ENCODE peak calls at places on chromosomes 2 and 18, in five cellular contexts. F is lower leg skin, G is HFFc6, V is fibroblast of the aortic adventitia, Z is Right ventricle myocardium superior. A is an unnamed sample.

GRCh38 chr18:50622865-50623393 is 63.0 kb downstream of the MAPK4 start:
- DNase-seq in G (no peak), V (no peak), Z (no peak), F (no peak), A (no peak)

GRCh38 chr18:54222922-54223567 is 1.4 kb downstream of the MBD2 start:
- DNase-seq in Z (no peak), V (peak; percentile 2), G (no peak), F (no peak), A (no peak)

GRCh38 chr2:71605781-71606241 is 152.4 kb downstream of the DYSF start:
- DNase-seq in G (no peak), V (no peak), Z (no peak), F (no peak), A (peak; percentile 81)

GRCh38 chr18:7793100-7793499 is 226.0 kb downstream of the PTPRM start:
- DNase-seq in Z (no peak), V (no peak), F (no peak), G (no peak), A (no peak)

GRCh38 chr2:216672996-216673395 is 22.4 kb downstream of the IGFBP5 start:
- DNase-seq in G (no peak), F (no peak), Z (no peak), V (no peak), A (no peak)

GRCh38 chr2:11123856-11124759 is 31.2 kb upstream of the SLC66A3 start:
- DNase-seq in G (peak; percentile 41), F (no peak), V (peak; percentile 41), Z (peak; percentile 73), A (no peak)

GRCh38 chr2:90207454-90208058 is 1516.1 kb downstream of the RPIA start:
- DNase-seq in Z (no peak), V (peak; percentile 16), G (no peak), F (no peak), A (no peak)

GRCh38 chr18:73270919-73271318 is 403.1 kb upstream of the NETO1 start:
- DNase-seq in Z (no peak), V (peak; percentile 1), G (no peak), F (no peak), A (no peak)

GRCh38 chr18:26057208-26057821 is 33.1 kb downstream of the SS18 start:
- DNase-seq in F (no peak), V (no peak), G (no peak), Z (no peak), A (no peak)

GRCh38 chr18:54284967-54285785 is 15.9 kb downstream of the POLI start:
- DNase-seq in F (no peak), G (peak; percentile 75), Z (peak; percentile 75), V (peak; percentile 47), A (no peak)

GRCh38 chr2:101153077-101153707 is 2.0 kb upstream of the TBC1D8 start:
- DNase-seq in V (no peak), G (no peak), Z (no peak), F (no peak), A (no peak)

GRCh38 chr2:74515271-74516069 is 1.2 kb downstream of the TLX2 start:
- DNase-seq in F (no peak), G (no peak), V (no peak), Z (no peak), A (no peak)

GRCh38 chr2:187689372-187689771 is 135.1 kb upstream of the TFPI start:
- DNase-seq in F (no peak), G (peak; percentile 29), V (peak; percentile 43), Z (no peak), A (no peak)

GRCh38 chr2:144456680-144457079 is 63.2 kb downstream of the ZEB2 start:
- DNase-seq in Z (no peak), F (peak; percentile 65), V (peak; percentile 90), G (peak; percentile 91), A (no peak)

GRCh38 chr2:161990036-161990435 is 84.0 kb downstream of the DPP4 start:
- DNase-seq in F (no peak), Z (no peak), V (no peak), G (no peak), A (no peak)

GRCh38 chr2:75053484-75054112 is 95.2 kb downstream of the POLE4 start:
- DNase-seq in G (peak; percentile 11), V (no peak), F (no peak), Z (no peak), A (no peak)

GRCh38 chr2:112876971-112877361 is 34.0 kb upstream of the IL37 start:
- DNase-seq in Z (no peak), V (peak; percentile 57), G (no peak), F (no peak), A (no peak)

GRCh38 chr2:39407516-39408296 is 29.4 kb downstream of the MAP4K3 start:
- DNase-seq in V (no peak), F (no peak), Z (no peak), G (no peak), A (no peak)